ENCODE peak calls at places on chromosome 14, in five cellular contexts. C is Caco-2, L is Peyer's patch, F is stomach, Z is upper lobe of left lung. M is an unnamed sample.

GRCh38 chr14:94907626-94908261 is 137.8 kb upstream of the GSC start:
- DNase-seq in L (no peak), C (no peak), Z (no peak), F (no peak), M (no peak)

GRCh38 chr14:55302770-55303472 is 31.7 kb downstream of the FBXO34 start:
- DNase-seq in C (no peak), Z (no peak), L (no peak), F (no peak), M (no peak)

GRCh38 chr14:103436533-103436932 is 51.3 kb downstream of the MARK3 start:
- DNase-seq in L (no peak), Z (no peak), F (no peak), C (no peak), M (no peak)

GRCh38 chr14:21069388-21070082 is 569 bp upstream of the ARHGEF40 start:
- DNase-seq in C (no peak), Z (no peak), F (no peak), L (no peak), M (no peak)

GRCh38 chr14:76917759-76918175 is 91.6 kb downstream of the LRRC74A start:
- DNase-seq in L (no peak), F (peak; percentile 65), Z (peak; percentile 75), C (no peak), M (peak; percentile 71)

GRCh38 chr14:83291716-83292115 is 1758.1 kb upstream of the SEL1L start:
- DNase-seq in L (no peak), C (no peak), Z (no peak), F (no peak), M (no peak)

GRCh38 chr14:104120281-104120741 is 18.1 kb upstream of the KIF26A start:
- DNase-seq in Z (no peak), F (peak; percentile 23), C (peak; percentile 26), L (no peak), M (no peak)

GRCh38 chr14:81245771-81246170 is 25.0 kb upstream of the GTF2A1 start:
- DNase-seq in C (no peak), L (no peak), Z (no peak), F (no peak), M (no peak)

GRCh38 chr14:45156067-45156466 is 20.3 kb downstream of the FANCM start:
- DNase-seq in L (no peak), F (no peak), C (no peak), Z (no peak), M (no peak)

GRCh38 chr14:65478596-65478995 is 66.1 kb downstream of the FUT8 start:
- DNase-seq in Z (no peak), L (no peak), C (no peak), F (no peak), M (no peak)

GRCh38 chr14:28813810-28814209 is 47.2 kb downstream of the FOXG1 start:
- DNase-seq in L (no peak), Z (no peak), F (no peak), C (no peak), M (no peak)

GRCh38 chr14:24513009-24513408 is 4.9 kb upstream of the CMA1 start:
- DNase-seq in C (no peak), L (no peak), F (no peak), Z (no peak), M (no peak)
- TF ChIP-seq CTCF in C (no peak), L (no peak), F (no peak), Z (no peak), M (no peak)

GRCh38 chr14:75535164-75535898 is 13.1 kb downstream of the BATF start:
- DNase-seq in Z (no peak), C (no peak), L (no peak), F (no peak), M (no peak)
- H3K4me1 ChIP-seq in Z (peaks cover 11% of the 10 kb centered on the region), C (peaks cover 13% of the 10 kb centered on the region), L (peaks cover 5% of the 10 kb centered on the region), F (peaks cover 8% of the 10 kb centered on the region), M (peaks cover 19% of the 10 kb centered on the region)

GRCh38 chr14:86777950-86778602 is 1214.9 kb downstream of the GALC start:
- DNase-seq in Z (no peak), L (no peak), F (no peak), C (no peak), M (no peak)

GRCh38 chr14:86780461-86780860 is 1212.5 kb downstream of the GALC start:
- DNase-seq in F (no peak), L (no peak), Z (no peak), C (no peak), M (no peak)

GRCh38 chr14:86782092-86782580 is 1210.8 kb downstream of the GALC start:
- DNase-seq in F (no peak), Z (no peak), C (no peak), L (no peak), M (no peak)

GRCh38 chr14:86779416-86779815 is 1213.6 kb downstream of the GALC start:
- DNase-seq in F (no peak), C (no peak), Z (no peak), L (no peak), M (no peak)

DNA sequence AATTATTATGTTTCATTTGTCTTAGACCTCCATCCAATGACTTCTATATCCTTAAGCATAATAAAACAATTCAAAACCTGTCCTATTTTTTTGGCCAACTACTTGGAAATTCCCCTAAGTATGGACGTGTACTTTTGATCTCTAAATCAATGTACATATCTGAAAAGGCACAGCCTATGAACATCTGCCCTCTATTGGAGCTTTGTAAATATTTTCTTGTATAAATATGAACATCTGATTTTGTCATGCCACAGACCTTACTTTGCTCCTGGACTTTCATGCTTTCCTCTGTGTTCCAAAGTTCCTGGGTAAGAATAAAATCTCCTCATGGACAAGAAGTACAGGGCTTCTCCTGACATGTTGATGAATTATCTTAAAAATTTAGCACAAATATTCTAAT is 1211.9 kb downstream of the GALC start:
- DNase-seq in F (no peak), C (no peak), L (no peak), Z (no peak), M (no peak)
- TF ChIP-seq CTCF in F (no peak), C (no peak), L (no peak), Z (no peak), M (no peak)

DNA sequence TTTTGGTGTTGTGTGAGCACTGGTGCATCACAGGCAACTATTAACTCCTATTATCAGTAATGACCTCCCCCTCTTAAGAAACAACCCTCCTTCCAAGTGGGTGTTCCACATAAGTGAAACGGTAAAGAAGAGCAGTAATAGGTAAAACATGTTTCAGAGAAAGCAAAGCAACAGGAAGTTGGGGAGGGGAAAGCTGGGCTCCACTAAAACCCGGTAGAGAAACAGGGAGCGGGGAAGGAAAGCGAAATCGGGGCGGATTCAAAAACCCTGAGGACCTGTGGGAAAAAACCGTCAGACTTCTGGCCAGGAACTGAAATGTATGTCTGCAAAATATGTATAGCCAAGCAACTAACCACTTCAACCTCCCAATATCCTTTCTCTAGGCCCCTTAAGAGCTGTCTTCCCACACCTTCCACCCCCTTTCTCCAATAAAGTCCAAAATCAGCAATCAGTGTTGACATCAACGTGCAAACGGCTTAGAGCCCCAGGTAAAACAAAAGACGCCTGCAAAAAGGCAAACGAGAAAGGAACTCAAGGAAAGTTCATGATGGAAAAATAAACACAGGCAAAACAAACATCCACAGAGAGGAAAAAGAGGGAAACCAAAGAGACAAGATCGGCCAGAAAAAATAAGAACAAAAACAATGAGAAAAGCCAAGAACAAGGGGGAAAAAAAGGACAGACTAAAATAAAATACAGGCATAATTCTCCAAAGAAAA is 32.8 kb downstream of the SIX1 start:
- DNase-seq in Z (no peak), F (no peak), L (no peak), C (no peak), M (no peak)
- H3K4me1 ChIP-seq in Z (no peaks in the 10 kb centered on the region), F (peaks cover 29% of the 10 kb centered on the region), L (no peaks in the 10 kb centered on the region), C (peaks cover 11% of the 10 kb centered on the region), M (no peaks in the 10 kb centered on the region)

GRCh38 chr14:59344711-59345455 is 120.3 kb downstream of the GPR135 start:
- DNase-seq in Z (no peak), F (no peak), L (no peak), C (no peak), M (no peak)

GRCh38 chr14:59347915-59348314 is 117.3 kb downstream of the GPR135 start:
- DNase-seq in L (no peak), Z (no peak), F (no peak), C (no peak), M (no peak)

GRCh38 chr14:59346329-59346728 is 118.9 kb downstream of the GPR135 start:
- DNase-seq in C (no peak), L (no peak), F (no peak), Z (no peak), M (no peak)

GRCh38 chr14:59347511-59347900 is 117.7 kb downstream of the GPR135 start:
- DNase-seq in C (no peak), F (no peak), Z (no peak), L (no peak), M (no peak)

DNA sequence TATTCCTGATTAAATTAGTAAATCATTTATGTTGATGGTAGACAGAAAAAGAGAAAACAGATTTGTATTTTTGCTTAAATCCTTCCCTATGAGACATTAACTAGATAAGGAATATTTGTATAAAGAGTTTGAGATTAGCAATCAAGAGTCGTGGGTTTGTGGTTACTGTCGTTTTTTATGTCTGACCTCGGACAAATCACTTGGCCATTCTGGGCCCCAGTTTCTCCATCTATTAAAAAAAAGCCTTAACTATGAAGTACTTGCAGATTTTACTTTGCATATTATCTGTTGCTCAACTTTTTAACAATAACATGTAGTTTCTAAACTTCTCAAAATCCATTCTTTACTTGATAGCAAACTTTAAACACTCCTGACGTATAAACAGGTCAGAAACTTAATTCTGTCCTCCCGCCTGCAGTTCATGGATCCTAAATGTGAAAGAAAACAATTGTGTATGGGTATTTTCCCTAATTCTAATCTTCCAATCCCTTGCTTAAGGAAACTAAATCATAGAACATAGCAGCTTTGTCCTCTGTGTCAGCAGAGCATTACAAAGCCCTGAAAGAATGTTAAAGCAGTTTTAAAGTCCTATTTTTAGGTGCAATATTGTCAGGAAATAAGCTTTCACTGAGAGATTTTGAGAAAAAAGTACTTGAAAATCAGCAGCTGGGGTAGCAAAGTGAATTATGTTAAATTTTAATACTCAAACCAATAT is 118.2 kb downstream of the GPR135 start:
- DNase-seq in C (no peak), Z (no peak), L (no peak), F (no peak), M (no peak)
- TF ChIP-seq CTCF in C (no peak), Z (no peak), L (no peak), F (no peak), M (no peak)